ENCODE peak calls at places on chromosomes 11 and 22, in nine cellular contexts. S is kidney, W is mammary epithelial cell, A is HCT116, B is ovary, D is kidney epithelial cell, R is brain microvascular endothelial cell, Z is NB4, G is Peyer's patch. E is an unnamed sample.

GRCh38 chr22:37202706-37203105 is 9.6 kb downstream of the SSTR3 start:
- DNase-seq in S (peak), W (no peak), A (no peak), B (no peak), D (no peak), R (no peak), Z (no peak), G (no peak), E (no peak)

GRCh38 chr22:37981282-37982011 is 2.9 kb downstream of the SOX10 start:
- DNase-seq in S (no peak), W (no peak), A (no peak), B (no peak), D (no peak), R (no peak), Z (no peak), G (peak), E (no peak)

GRCh38 chr22:34776827-34777226 is 289.1 kb upstream of the ISX start:
- DNase-seq in S (no peak), W (peak), A (no peak), B (no peak), D (no peak), R (no peak), Z (no peak), G (no peak), E (no peak)

GRCh38 chr11:120523196-120523595 is 11.6 kb downstream of the GRIK4 start:
- DNase-seq in S (no peak), W (no peak), A (no peak), B (no peak), D (no peak), R (no peak), Z (no peak), G (no peak), E (no peak)

GRCh38 chr11:118267486-118267885 is 3.4 kb upstream of the MPZL2 start:
- DNase-seq in S (no peak), W (peak), A (no peak), B (no peak), D (no peak), R (no peak), Z (no peak), G (no peak), E (no peak)

GRCh38 chr11:68329993-68330699 is 17.8 kb downstream of the LRP5 start:
- DNase-seq in S (no peak), W (no peak), A (no peak), B (no peak), D (no peak), R (peak), Z (no peak), G (no peak), E (no peak)

GRCh38 chr11:33633251-33634003 is 67.2 kb downstream of the C11orf91 start:
- DNase-seq in S (no peak), W (peak), A (peak), B (no peak), D (peak), R (peak), Z (no peak), G (no peak), E (no peak)

GRCh38 chr11:126791446-126791845 is 209.1 kb downstream of the KIRREL3 start:
- DNase-seq in S (no peak), W (no peak), A (no peak), B (no peak), D (no peak), R (no peak), Z (no peak), G (no peak), E (no peak)

GRCh38 chr22:44683881-44684280 is 18.1 kb upstream of the PRR5 start:
- DNase-seq in S (no peak), W (no peak), A (no peak), B (no peak), D (no peak), R (no peak), Z (no peak), G (no peak), E (no peak)

GRCh38 chr11:14499178-14499559 is 442 bp downstream of the COPB1 start:
- DNase-seq in S (peak), W (peak), A (no peak), B (peak), D (no peak), R (no peak), Z (peak), G (peak), E (no peak)

DNA sequence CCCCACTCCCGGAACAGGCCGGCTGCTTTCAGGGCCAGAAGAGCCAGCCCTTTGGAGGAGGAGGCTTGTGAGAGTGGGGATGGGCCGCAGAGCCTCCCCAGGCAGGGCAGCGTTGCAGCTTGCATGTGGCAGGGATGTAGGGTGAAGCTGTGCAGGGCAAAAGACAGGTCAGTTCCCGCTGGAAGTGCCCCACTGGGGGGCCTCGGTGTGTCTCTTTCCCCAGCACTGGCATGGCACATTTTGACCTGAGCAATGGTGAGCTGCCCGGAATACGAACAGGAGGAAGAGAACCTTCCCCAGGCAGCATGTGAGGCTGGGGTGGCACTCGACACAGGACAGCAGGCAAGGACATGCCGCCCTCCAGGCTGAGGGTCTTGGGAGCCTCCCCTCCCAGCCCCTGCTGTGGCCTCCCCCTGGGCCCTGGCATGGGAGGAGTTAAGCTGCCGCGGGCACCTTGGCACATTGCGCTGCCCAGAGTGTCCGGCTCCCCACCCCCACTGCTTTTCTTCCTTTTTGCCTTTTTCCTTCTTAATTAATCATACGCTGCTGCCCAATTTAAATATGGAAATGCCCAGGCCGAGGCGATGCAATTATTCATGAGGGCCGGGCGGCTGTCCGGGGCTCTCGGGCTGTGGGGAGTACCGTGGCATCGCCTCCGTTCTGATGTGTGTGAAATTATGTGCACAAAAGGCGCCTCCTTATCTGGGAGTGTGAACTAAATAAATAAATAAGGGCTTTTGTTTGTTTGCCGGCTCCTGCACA is 76.0 kb upstream of the WNT7B start:
- DNase-seq in S (peak), W (peak), A (no peak), B (peak), D (no peak), R (no peak), Z (no peak), G (peak), E (no peak)
- H3K4me3 ChIP-seq in S (peak), W (peak), A (peak), B (peak), D (peak), R (peak), Z (no peak), G (peak), E (peak)

DNA sequence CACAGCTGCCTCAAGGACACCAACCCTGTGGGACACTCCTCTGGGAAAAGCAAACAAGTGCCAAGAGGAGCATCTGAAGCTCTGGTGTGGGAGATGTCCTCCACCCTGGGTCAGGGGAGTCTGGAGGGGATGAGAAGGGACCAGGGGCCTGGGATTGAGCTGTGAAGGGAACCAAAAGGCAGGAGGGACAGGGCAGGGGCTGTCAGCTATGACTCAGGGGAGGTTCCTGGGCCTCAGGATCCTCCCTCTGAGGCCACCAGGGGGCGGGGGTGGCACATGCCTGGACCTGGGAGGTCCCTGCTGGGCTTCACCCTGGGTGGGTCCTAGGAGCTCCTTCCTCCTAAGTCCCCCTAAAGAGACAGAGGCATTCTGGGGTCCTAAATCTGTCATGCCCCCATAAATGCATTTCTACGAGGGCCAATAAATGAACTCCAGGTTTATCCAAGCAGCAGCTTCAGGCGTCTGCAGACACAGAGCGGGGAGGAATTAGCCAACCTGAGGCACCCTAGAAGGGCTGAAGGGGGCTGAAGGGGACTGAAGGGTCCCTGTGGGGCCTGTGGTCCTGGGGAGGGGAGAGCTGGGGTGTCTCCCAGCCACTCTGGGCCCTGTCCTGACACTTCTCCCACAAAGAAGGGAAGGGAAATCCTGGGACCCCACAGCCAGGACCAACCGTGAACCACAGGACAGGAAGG is 31.9 kb upstream of the IGLL5 start:
- DNase-seq in S (no peak), W (no peak), A (no peak), B (no peak), D (no peak), R (no peak), Z (peak), G (peak), E (no peak)
- TF ChIP-seq CTCF in S (no peak), W (peak), A (peak), B (no peak), D (peak), R (peak), Z (peak), G (peak), E (peak)

DNA sequence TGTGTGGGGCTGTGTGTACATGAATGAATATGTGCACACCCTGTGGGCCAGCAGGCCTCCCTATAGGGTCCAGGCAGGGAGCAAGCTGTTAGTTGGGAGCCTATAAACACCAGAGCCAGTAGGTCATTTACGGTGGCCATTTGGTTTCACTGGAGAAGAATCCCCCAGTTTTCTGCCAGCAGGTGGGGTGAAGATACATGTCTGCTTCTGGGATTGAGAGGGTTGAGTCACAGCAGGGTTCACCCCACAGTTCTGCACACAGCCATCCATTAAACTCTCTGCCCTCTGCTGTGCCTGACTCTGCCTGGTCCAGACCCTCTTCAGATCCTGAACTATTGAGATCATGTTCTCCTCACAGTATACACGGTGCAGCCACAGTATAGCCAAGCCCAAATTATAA is 34.9 kb downstream of the BARX2 start:
- DNase-seq in S (no peak), W (peak), A (no peak), B (no peak), D (no peak), R (no peak), Z (peak), G (no peak), E (no peak)
- H3K4me3 ChIP-seq in S (no peak), W (no peak), A (no peak), B (no peak), D (no peak), R (no peak), Z (no peak), G (no peak), E (no peak)

GRCh38 chr22:17130199-17130598 is 9.0 kb upstream of the TMEM121B start:
- DNase-seq in S (no peak), W (no peak), A (no peak), B (no peak), D (no peak), R (no peak), Z (no peak), G (no peak), E (no peak)

GRCh38 chr22:17133137-17133536 is 12.0 kb upstream of the TMEM121B start:
- DNase-seq in S (no peak), W (no peak), A (no peak), B (no peak), D (no peak), R (no peak), Z (no peak), G (no peak), E (no peak)

GRCh38 chr22:17132112-17132511 is 11.0 kb upstream of the TMEM121B start:
- DNase-seq in S (no peak), W (no peak), A (no peak), B (no peak), D (no peak), R (no peak), Z (no peak), G (no peak), E (no peak)

GRCh38 chr22:17135153-17135760 is 14.1 kb upstream of the TMEM121B start:
- DNase-seq in S (no peak), W (no peak), A (no peak), B (no peak), D (no peak), R (no peak), Z (no peak), G (no peak), E (no peak)

GRCh38 chr22:17131686-17132085 is 10.5 kb upstream of the TMEM121B start:
- DNase-seq in S (no peak), W (no peak), A (no peak), B (no peak), D (no peak), R (no peak), Z (no peak), G (no peak), E (no peak)
- TF ChIP-seq CTCF in S (no peak), W (no peak), A (no peak), B (no peak), D (no peak), R (no peak), Z (no peak), G (no peak), E (no peak)

GRCh38 chr11:119319702-119320592 is 3.0 kb upstream of the MCAM start:
- DNase-seq in S (peak), W (no peak), A (no peak), B (no peak), D (no peak), R (no peak), Z (peak), G (no peak), E (no peak)
- H3K4me3 ChIP-seq in S (no peak), W (no peak), A (no peak), B (peak), D (no peak), R (no peak), Z (no peak), G (no peak), E (no peak)

GRCh38 chr11:79493555-79494171 is 52.8 kb upstream of the TENM4 start:
- DNase-seq in S (peak), W (peak), A (peak), B (peak), D (peak), R (peak), Z (peak), G (peak), E (peak)
- TF ChIP-seq CTCF in S (peak), W (peak), A (peak), B (peak), D (peak), R (peak), Z (peak), G (peak), E (peak)

GRCh38 chr11:27938011-27938410 is 169.9 kb downstream of the KIF18A start:
- DNase-seq in S (no peak), W (no peak), A (no peak), B (no peak), D (no peak), R (peak), Z (no peak), G (no peak), E (no peak)

GRCh38 chr11:27933992-27934829 is 173.7 kb downstream of the KIF18A start:
- DNase-seq in S (no peak), W (peak), A (peak), B (no peak), D (peak), R (peak), Z (no peak), G (no peak), E (peak)

GRCh38 chr11:27930946-27931345 is 177.0 kb downstream of the KIF18A start:
- DNase-seq in S (no peak), W (no peak), A (no peak), B (no peak), D (no peak), R (no peak), Z (no peak), G (no peak), E (no peak)

DNA sequence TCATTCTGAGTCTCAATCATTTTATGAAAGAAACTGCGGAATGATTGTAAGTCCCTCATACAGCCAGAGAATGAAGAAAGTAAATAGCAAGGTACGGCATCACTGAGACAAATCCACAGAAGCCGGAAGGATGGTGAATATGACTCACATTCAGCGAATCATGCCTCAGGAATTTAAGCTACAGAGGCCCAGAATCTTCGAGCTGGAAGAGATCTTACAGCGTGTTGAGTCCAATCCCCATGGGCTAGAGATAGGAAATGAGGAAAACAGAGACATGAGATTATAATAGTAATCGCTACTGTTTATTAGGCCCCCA is 173.2 kb downstream of the KIF18A start:
- DNase-seq in S (no peak), W (peak), A (peak), B (no peak), D (peak), R (peak), Z (no peak), G (no peak), E (peak)
- H3K4me3 ChIP-seq in S (no peak), W (no peak), A (no peak), B (no peak), D (no peak), R (no peak), Z (no peak), G (no peak), E (no peak)

DNA sequence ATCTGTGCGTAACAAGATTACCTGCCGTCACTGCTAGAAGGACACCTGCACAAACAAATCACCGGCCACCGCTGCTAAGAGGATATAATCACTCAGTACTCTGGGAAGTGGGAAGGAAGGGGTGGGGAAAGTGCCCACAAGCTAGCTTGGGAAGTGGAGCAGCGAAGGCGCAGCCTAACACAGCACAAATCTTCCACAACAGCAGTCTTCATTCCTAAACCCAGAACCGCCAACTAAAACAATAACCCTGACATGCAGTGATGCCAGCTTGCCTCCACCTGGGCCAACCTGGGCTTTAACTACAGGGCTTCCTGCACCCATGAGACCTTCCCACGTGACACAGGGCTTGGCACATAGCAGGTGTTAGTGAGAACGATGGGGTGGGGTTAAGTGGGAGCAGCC is 5.1 kb downstream of the DGCR2 start:
- DNase-seq in S (no peak), W (no peak), A (no peak), B (no peak), D (no peak), R (no peak), Z (no peak), G (peak), E (no peak)
- TF ChIP-seq CTCF in S (no peak), W (no peak), A (no peak), B (no peak), D (no peak), R (no peak), Z (no peak), G (no peak), E (no peak)

DNA sequence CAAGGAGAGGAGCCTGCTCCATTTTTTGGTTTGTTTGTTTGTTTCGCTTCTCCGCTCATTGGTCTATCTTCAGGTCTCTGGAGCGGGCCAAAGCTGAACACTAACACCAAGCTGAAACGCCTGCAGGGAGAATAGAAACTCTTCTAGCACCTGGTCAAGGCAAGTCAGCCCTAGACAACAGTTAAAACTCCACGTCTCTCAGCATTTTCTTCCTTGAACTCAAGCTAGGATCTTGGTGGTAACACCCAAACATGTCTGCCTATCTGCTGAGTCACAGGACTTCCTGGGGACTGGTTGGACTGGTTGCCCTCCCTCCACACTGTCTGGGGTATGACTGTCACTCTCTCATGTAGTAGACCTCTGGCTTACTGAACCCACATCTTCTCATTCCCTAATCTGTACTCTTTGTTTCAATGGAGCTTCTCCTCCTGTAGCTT is 23.9 kb upstream of the RBFOX2 start:
- DNase-seq in S (no peak), W (peak), A (peak), B (no peak), D (peak), R (peak), Z (peak), G (no peak), E (no peak)
- H3K4me3 ChIP-seq in S (no peak), W (no peak), A (peak), B (no peak), D (no peak), R (no peak), Z (no peak), G (no peak), E (no peak)

E was measured in AG09309.